ENCODE peak calls at places on chromosomes 1 and 21, in seven cellular contexts. L, H, O, I, K, E and Q are unnamed samples.

GRCh38 chr1:222694927-222695326 is 17.4 kb downstream of the AIDA start:
- DNase-seq in O (no peak), L (no peak), K (no peak), I (no peak), H (no peak), E (no peak), Q (no peak)

GRCh38 chr1:222709700-222710153 is 2.6 kb downstream of the AIDA start:
- DNase-seq in O (no peak), K (no peak), H (no peak), E (no peak), L (no peak), I (peak; percentile 5), Q (no peak)

GRCh38 chr1:87335175-87335992 is 6.7 kb downstream of the LMO4 start:
- DNase-seq in E (peak; percentile 43), H (no peak), O (peak; percentile 87), I (peak; percentile 35), K (peak; percentile 81), L (peak; percentile 86), Q (peak; percentile 82)

GRCh38 chr1:237953238-237953637 is 62.5 kb upstream of the ZP4 start:
- DNase-seq in E (no peak), O (no peak), I (no peak), K (no peak), H (no peak), L (no peak), Q (no peak)

GRCh38 chr1:160607051-160608032 is 28.0 kb upstream of the CD84 start:
- DNase-seq in E (peak; percentile 37), K (no peak), L (no peak), O (peak; percentile 55), I (peak; percentile 77), H (peak; percentile 36), Q (no peak)

GRCh38 chr1:237235080-237235479 is 193.1 kb downstream of the RYR2 start:
- DNase-seq in K (no peak), H (no peak), L (no peak), O (no peak), I (no peak), E (no peak), Q (no peak)

GRCh38 chr1:207007352-207008033 is 25.1 kb downstream of the C1orf116 start:
- DNase-seq in K (no peak), O (no peak), H (peak; percentile 23), L (no peak), E (peak; percentile 61), I (peak; percentile 91), Q (no peak)

GRCh38 chr1:147247656-147248238 is 5.3 kb downstream of the CHD1L start:
- DNase-seq in H (no peak), I (no peak), E (no peak), K (no peak), O (no peak), L (no peak), Q (no peak)

GRCh38 chr1:1357871-1358432 is 403 bp downstream of the MXRA8 start:
- DNase-seq in L (no peak), O (no peak), E (no peak), I (peak; percentile 20), K (no peak), H (no peak), Q (no peak)

GRCh38 chr1:222641269-222641948 is 23.5 kb downstream of the MIA3 start:
- DNase-seq in O (no peak), K (no peak), I (no peak), E (no peak), H (no peak), L (no peak), Q (no peak)

GRCh38 chr1:53361541-53361961 is 33.7 kb upstream of the LRP8 start:
- DNase-seq in E (no peak), L (peak; percentile 59), O (no peak), I (no peak), H (no peak), K (peak; percentile 41), Q (peak; percentile 18)

GRCh38 chr1:81695741-81696140 is 105.0 kb upstream of the ADGRL2 start:
- DNase-seq in O (no peak), K (no peak), E (no peak), H (no peak), I (peak; percentile 81), L (no peak), Q (no peak)

GRCh38 chr21:35932232-35932911 is 128.0 kb downstream of the SETD4 start:
- DNase-seq in E (no peak), I (peak; percentile 95), O (peak; percentile 37), K (peak; percentile 88), L (no peak), H (peak; percentile 52), Q (peak; percentile 54)

GRCh38 chr1:110880708-110881374 is 7.9 kb downstream of the CD53 start:
- DNase-seq in L (no peak), E (no peak), O (no peak), I (no peak), K (no peak), H (no peak), Q (no peak)

GRCh38 chr1:45543599-45544417 is 6.8 kb upstream of the AKR1A1 start:
- DNase-seq in I (no peak), H (peak; percentile 38), L (no peak), O (peak; percentile 60), E (no peak), K (peak; percentile 76), Q (no peak)

GRCh38 chr1:235008239-235008638 is 120.4 kb downstream of the TOMM20 start:
- DNase-seq in K (no peak), I (peak; percentile 65), L (no peak), H (no peak), O (no peak), E (no peak), Q (no peak)

GRCh38 chr1:20837554-20838192 is 50.6 kb upstream of the HP1BP3 start:
- DNase-seq in E (no peak), O (no peak), K (no peak), I (no peak), H (no peak), L (no peak), Q (no peak)

GRCh38 chr21:45246014-45246413 is 41.7 kb downstream of the POFUT2 start:
- DNase-seq in O (no peak), L (no peak), E (no peak), K (no peak), H (no peak), I (no peak), Q (no peak)

GRCh38 chr1:30232288-30232899 is 491.0 kb downstream of the MATN1 start:
- DNase-seq in O (no peak), E (no peak), K (no peak), L (no peak), H (no peak), I (no peak), Q (no peak)

GRCh38 chr1:38370716-38371504 is 324.3 kb upstream of the POU3F1 start:
- DNase-seq in K (no peak), O (no peak), E (no peak), H (no peak), L (no peak), I (no peak), Q (no peak)

GRCh38 chr1:58318157-58318665 is 228.3 kb downstream of the OMA1 start:
- DNase-seq in O (no peak), I (no peak), K (no peak), H (no peak), E (no peak), L (no peak), Q (no peak)

GRCh38 chr1:10941891-10942541 is 70.4 kb upstream of the TARDBP start:
- DNase-seq in L (no peak), K (no peak), E (peak; percentile 39), H (peak; percentile 36), O (peak; percentile 70), I (no peak), Q (peak; percentile 86)
- H3K4me3 ChIP-seq in L (no peak overlapping the region), K (no peak overlapping the region), E (no peak overlapping the region), H (no peak overlapping the region), O (no peak overlapping the region), I (no peak overlapping the region), Q (no peak overlapping the region)

GRCh38 chr1:210236386-210236839 is 3.8 kb downstream of the SERTAD4 start:
- DNase-seq in I (peak; percentile 37), K (no peak), H (no peak), E (no peak), L (no peak), O (no peak), Q (no peak)

GRCh38 chr1:210237981-210238380 is 5.4 kb downstream of the SERTAD4 start:
- DNase-seq in I (no peak), L (peak; percentile 53), E (no peak), K (no peak), O (no peak), H (no peak), Q (no peak)

GRCh38 chr1:210237514-210237913 is 4.9 kb downstream of the SERTAD4 start:
- DNase-seq in I (no peak), E (no peak), O (no peak), H (no peak), K (no peak), L (no peak), Q (no peak)

GRCh38 chr1:210235363-210236053 is 2.9 kb downstream of the SERTAD4 start:
- DNase-seq in L (no peak), K (no peak), I (no peak), H (no peak), O (no peak), E (no peak), Q (no peak)

DNA sequence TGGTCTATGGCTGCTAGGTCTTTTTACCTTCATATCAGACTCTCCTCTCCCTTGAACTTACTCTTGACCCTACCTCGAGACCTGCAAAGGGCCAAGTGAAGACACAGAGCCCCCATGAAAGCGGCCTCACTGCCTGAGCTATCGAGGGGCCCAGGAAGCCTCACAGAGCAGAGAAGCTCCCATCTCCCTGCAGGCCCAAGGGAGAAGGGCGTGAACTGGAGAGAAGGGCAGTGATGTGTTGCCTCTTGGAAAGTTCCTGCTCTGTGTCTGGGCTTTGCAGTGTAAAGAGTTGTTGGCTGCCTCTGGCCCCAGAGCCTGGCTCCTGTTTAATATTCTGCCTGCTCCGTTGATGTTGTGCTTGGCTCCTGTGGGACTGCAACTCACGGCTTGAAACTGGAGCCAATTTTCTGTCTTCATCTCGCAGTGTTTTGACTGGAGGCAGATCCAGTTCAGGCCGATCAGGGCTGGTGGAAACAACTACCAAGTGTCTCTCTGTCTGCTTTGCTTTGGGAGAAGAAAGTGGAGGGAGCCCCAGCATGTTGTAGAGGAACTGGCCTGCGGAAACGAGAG is 4.3 kb downstream of the SERTAD4 start:
- DNase-seq in H (peak; percentile 69), E (peak; percentile 65), L (no peak), O (peak; percentile 35), K (peak; percentile 94), I (peak; percentile 24), Q (no peak)
- H3K27me3 ChIP-seq in H (no peaks in the 10 kb centered on the region), E (no peaks in the 10 kb centered on the region), L (peaks cover 7% of the 10 kb centered on the region), O (no peaks in the 10 kb centered on the region), K (no peaks in the 10 kb centered on the region), I (peaks cover 39% of the 10 kb centered on the region), Q (no peaks in the 10 kb centered on the region)

DNA sequence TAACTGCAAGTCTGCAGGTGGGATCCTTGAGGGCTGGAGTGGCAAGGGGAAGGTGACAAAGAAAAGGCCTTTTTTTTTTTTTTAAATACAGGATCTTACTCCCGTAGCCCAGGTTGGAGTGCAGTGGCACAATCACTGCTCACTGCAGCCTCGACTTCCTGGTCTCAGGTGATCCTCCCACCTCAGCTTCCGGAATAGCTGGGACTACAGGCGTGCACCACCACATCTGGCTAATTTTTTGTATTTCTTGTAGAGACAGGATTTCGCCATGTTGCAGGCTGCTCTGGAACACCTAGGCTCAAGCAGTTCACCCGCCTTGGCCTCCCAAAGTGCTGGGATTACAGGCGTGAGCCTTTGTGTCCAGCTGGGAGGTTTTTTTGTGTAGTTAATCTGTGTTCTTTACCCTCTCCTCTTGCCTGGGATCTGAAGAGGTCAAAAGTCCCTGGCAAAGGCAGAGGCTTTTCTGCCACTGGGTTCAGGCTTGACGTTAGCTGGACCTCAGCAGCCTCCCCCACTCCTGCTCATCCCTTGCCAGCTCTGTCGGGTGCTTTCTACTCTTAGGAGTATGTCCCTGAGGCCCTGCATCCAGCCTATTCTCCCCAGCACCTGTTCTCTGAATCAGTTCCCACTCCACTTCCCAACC is 5.2 kb downstream of the IL6R start:
- DNase-seq in L (no peak), O (no peak), H (no peak), K (no peak), E (no peak), I (no peak), Q (no peak)
- TF ChIP-seq POLR2A in L (no peak), O (no peak), H (no peak), K (no peak), E (no peak), I (no peak), Q (no peak)

GRCh38 chr1:199854681-199855321 is 172.7 kb upstream of the NR5A2 start:
- DNase-seq in L (no peak), I (no peak), K (no peak), O (no peak), H (no peak), E (no peak), Q (no peak)
- H3K4me3 ChIP-seq in L (no peak overlapping the region), I (no peak overlapping the region), K (no peak overlapping the region), O (no peak overlapping the region), H (no peak overlapping the region), E (no peak overlapping the region), Q (no peak overlapping the region)